ENCODE peak calls at places on chromosome 9, in five cellular contexts. B, C, L, N and Z are unnamed samples. For H3K4me1, the result is how much of the 10 kb centered on the place peaks cover.

GRCh38 chr9:125551781-125552180 is 155.2 kb downstream of the MAPKAP1 start:
- DNase-seq in B (no peak), C (no peak), L (no peak), N (no peak), Z (no peak)

GRCh38 chr9:126146254-126147145 is 180.1 kb upstream of the MVB12B start:
- DNase-seq in N (no peak), B (peak), C (peak), L (peak), Z (peak)

GRCh38 chr9:95188459-95188858 is 129.1 kb downstream of the FANCC start:
- DNase-seq in B (no peak), N (no peak), L (no peak), C (no peak), Z (no peak)

GRCh38 chr9:124960409-124960752 is 19.5 kb upstream of the GOLGA1 start:
- DNase-seq in N (no peak), C (no peak), L (peak), B (no peak), Z (peak)

GRCh38 chr9:129487658-129488483 is 133.0 kb downstream of the C9orf50 start:
- DNase-seq in C (no peak), N (no peak), L (no peak), B (peak), Z (peak)

GRCh38 chr9:98658965-98659364 is 49.8 kb downstream of the GABBR2 start:
- DNase-seq in N (no peak), B (no peak), L (peak), C (no peak), Z (no peak)

GRCh38 chr9:115283395-115283794 is 165.4 kb upstream of the TNC start:
- DNase-seq in C (no peak), N (no peak), L (no peak), B (no peak), Z (no peak)

GRCh38 chr9:7318920-7319319 is 480.7 kb downstream of the DMAC1 start:
- DNase-seq in B (no peak), L (no peak), N (no peak), C (no peak), Z (no peak)

GRCh38 chr9:123362856-123363255 is 6.9 kb downstream of the CRB2 start:
- DNase-seq in B (no peak), C (no peak), N (no peak), L (no peak), Z (no peak)

GRCh38 chr9:107976767-107977166 is 487.2 kb upstream of the KLF4 start:
- DNase-seq in C (peak), L (no peak), B (peak), N (no peak), Z (no peak)

GRCh38 chr9:137394866-137395665 is 27.9 kb downstream of the EXD3 start:
- DNase-seq in C (no peak), N (no peak), B (no peak), L (no peak), Z (no peak)

GRCh38 chr9:121510766-121511555 is 11.3 kb upstream of the GGTA1 start:
- DNase-seq in N (no peak), B (peak), L (no peak), C (no peak), Z (no peak)

GRCh38 chr9:95459867-95460626 is 56.7 kb downstream of the PTCH1 start:
- DNase-seq in N (no peak), L (no peak), C (no peak), B (no peak), Z (no peak)

GRCh38 chr9:134217431-134218210 is 53.3 kb upstream of the RNU6ATAC start:
- DNase-seq in L (peak), B (peak), C (no peak), N (no peak), Z (no peak)
- TF ChIP-seq CTCF in L (peak), B (no peak), C (no peak), N (peak), Z (no peak)

GRCh38 chr9:135901826-135902225 is 5.5 kb downstream of the CAMSAP1 start:
- DNase-seq in B (no peak), C (no peak), L (no peak), N (no peak), Z (no peak)
- H3K27ac ChIP-seq in B (peak), C (no peak), L (no peak), N (no peak), Z (no peak)

GRCh38 chr9:113564804-113565237 is 101.3 kb downstream of the RGS3 start:
- DNase-seq in B (peak), N (peak), L (no peak), C (peak), Z (no peak)

GRCh38 chr9:113568081-113568435 is 104.5 kb downstream of the RGS3 start:
- DNase-seq in C (no peak), N (no peak), L (no peak), B (peak), Z (no peak)

GRCh38 chr9:113566712-113567071 is 103.2 kb downstream of the RGS3 start:
- DNase-seq in B (peak), C (no peak), L (no peak), N (peak), Z (no peak)

GRCh38 chr9:113567361-113568080 is 104.0 kb downstream of the RGS3 start:
- DNase-seq in N (peak), C (no peak), B (peak), L (no peak), Z (no peak)

DNA sequence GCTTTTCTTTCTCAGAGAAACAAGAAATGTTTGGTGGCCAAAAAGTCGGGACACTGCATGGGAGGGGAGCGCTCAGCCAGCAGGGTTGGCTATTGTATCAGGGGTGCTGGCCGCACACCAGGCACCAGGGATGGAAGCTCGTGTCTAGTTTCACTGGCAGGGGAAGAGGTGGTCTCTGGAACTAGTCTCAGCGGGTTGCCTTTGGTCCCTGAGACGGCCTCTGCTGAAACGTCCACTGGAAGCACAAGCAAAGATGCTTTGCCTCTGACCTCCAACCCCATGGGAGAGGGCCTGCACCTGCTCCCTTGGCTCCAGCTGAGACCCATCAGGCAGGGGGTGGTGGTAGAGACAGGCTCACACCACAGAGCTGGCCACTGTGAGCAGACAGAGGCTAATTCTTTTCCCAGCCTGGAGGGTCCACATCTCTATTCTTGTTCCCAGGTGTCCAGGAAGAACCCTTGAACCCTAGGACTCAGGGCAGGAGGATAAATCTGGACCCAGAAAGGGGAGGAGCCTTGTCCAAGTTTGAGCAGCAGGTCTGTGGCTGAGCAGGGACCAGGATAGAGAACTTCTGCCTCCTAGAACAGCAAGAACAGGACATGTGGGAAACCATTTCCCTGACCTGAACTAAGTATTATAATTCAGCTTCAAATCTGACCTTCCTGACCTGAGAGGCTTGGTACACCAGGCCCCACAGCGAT is 102.6 kb downstream of the RGS3 start:
- DNase-seq in N (peak), B (peak), L (no peak), C (no peak), Z (no peak)
- H3K4me1 ChIP-seq in N (under half), B (half or more), L (under half), C (under half), Z (under half)

DNA sequence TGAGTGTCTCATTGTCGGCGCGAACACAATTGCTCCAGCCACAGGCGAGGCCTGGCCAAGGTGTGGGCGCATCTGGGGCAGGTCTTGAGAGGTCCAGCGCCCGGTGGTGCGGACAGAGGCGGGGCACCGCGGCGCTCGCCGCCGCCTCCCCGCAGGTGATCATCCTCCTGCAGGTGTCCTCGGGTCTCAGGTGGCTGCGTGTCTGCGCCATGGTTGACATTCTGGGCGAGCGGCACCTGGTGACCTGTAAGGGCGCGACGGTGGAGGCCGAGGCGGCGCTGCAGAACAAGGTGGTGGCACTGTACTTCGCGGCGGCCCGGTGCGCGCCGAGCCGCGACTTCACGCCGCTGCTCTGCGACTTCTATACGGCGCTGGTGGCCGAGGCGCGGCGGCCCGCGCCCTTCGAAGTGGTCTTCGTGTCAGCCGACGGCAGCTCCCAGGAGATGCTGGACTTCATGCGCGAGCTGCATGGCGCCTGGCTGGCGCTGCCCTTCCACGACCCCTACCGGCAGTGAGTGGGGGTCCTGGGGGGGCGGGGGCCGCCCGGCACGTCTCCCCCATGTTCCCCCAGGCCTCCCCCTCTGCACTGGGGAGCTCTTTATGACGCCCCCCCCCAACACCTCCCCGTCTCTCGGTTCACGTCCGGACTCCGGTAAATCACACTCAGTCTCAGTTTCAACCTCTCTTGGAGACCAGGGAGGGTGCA is 401 bp downstream of the NXNL2 start:
- DNase-seq in C (peak), N (no peak), L (no peak), B (peak), Z (no peak)
- TF ChIP-seq CTCF in C (no peak), N (no peak), L (no peak), B (no peak), Z (peak)

GRCh38 chr9:96505316-96505991 is 55.5 kb downstream of the HABP4 start:
- DNase-seq in C (no peak), L (no peak), N (no peak), B (no peak), Z (no peak)

GRCh38 chr9:96500696-96501660 is 51.0 kb downstream of the HABP4 start:
- DNase-seq in L (no peak), C (no peak), N (no peak), B (no peak), Z (no peak)

GRCh38 chr9:96499257-96499656 is 49.3 kb downstream of the HABP4 start:
- DNase-seq in N (no peak), C (no peak), B (no peak), L (no peak), Z (no peak)

GRCh38 chr9:96503918-96504317 is 53.9 kb downstream of the HABP4 start:
- DNase-seq in B (no peak), C (no peak), N (no peak), L (no peak), Z (no peak)

GRCh38 chr9:96501981-96502833 is 52.2 kb downstream of the HABP4 start:
- DNase-seq in B (no peak), C (no peak), L (no peak), N (no peak), Z (no peak)
- H3K27ac ChIP-seq in B (no peak), C (no peak), L (no peak), N (peak), Z (no peak)

GRCh38 chr9:93597142-93597706 is 20.8 kb downstream of the PHF2 start:
- DNase-seq in N (no peak), B (no peak), L (no peak), C (no peak), Z (no peak)

GRCh38 chr9:93597871-93598646 is 21.7 kb downstream of the PHF2 start:
- DNase-seq in B (no peak), N (no peak), L (no peak), C (no peak), Z (no peak)

GRCh38 chr9:93595861-93596365 is 19.5 kb downstream of the PHF2 start:
- DNase-seq in B (no peak), N (no peak), L (no peak), C (no peak), Z (no peak)

GRCh38 chr9:93595461-93595860 is 19.1 kb downstream of the PHF2 start:
- DNase-seq in B (no peak), C (no peak), N (no peak), L (no peak), Z (no peak)

DNA sequence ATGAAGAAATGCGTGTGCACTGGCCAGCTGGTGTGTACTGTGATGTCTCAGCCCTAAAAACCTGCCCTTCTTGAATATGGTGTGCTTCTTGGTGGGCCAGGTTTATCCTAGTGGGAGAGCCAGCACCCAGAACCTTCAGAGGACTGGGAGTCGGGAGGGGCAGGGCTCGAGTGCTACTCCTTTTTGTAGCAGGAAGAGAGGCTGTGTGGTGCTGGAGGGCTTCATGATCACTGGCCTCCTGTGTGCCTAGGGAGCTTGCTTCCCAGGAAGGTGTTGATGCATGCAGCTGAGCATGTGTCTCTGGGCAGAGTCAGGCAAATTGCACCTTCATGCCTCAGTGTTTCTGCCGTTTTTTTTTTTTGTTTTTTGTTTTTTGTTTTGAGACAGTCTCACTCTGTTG is 20.0 kb downstream of the PHF2 start:
- DNase-seq in B (no peak), N (no peak), C (no peak), L (no peak), Z (no peak)
- H3K4me1 ChIP-seq in B (half or more), N (under half), C (under half), L (under half), Z (under half)

DNA sequence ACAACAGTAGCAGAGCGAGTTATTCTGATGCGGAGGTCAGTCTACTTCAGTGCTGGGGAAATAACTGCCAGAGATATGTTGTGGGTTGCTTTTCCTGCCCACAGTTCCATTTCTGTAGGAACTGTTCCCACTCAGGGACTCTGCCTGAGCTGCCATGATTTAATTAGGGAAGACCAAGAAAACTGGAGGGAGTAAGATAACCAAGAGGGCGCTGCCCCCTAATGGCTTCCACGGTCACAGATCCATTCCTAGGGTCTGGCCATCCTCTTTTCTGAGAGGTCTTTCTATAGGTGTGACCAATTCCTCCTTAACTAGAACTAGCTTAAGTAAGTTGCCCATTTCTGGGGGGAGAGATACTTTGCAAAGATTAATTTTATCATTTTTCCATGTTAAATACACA is 125.9 kb downstream of the APBA1 start:
- DNase-seq in L (no peak), C (peak), N (no peak), B (no peak), Z (no peak)
- TF ChIP-seq CTCF in L (peak), C (peak), N (no peak), B (no peak), Z (peak)